ENCODE peak calls at places on chromosomes 16 and 17, in six cellular contexts. One of them, this sample, is unnamed.

GRCh38 chr17:16439303-16439791 is 24.0 kb downstream of the TRPV2 start:
- DNase-seq in NCI-H345: no peak
- DNase-seq in Kasumi-1: no peak
- DNase-seq in H9: no peak
- DNase-seq in AG20443: no peak
- DNase-seq in AML-193: no peak
- DNase-seq in this sample: no peak

GRCh38 chr16:5769513-5769912 is 671.9 kb upstream of the EEF2KMT start:
- DNase-seq in Kasumi-1: no peak
- DNase-seq in AG20443: no peak
- DNase-seq in NCI-H345: no peak
- DNase-seq in H9: no peak
- DNase-seq in AML-193: no peak
- DNase-seq in this sample: no peak

GRCh38 chr16:11082860-11083388 is 138.6 kb downstream of the CLEC16A start:
- DNase-seq in H9: no peak
- DNase-seq in NCI-H345: no peak
- DNase-seq in Kasumi-1: no peak
- DNase-seq in AG20443: no peak
- DNase-seq in AML-193: no peak
- DNase-seq in this sample: no peak

GRCh38 chr16:8751481-8752311 is 45.7 kb downstream of the TMEM186 start:
- DNase-seq in AML-193: no peak
- DNase-seq in NCI-H345: no peak
- DNase-seq in Kasumi-1: no peak
- DNase-seq in AG20443: peak
- DNase-seq in H9: no peak
- DNase-seq in this sample: no peak

GRCh38 chr16:5461574-5461973 is 364.0 kb upstream of the EEF2KMT start:
- DNase-seq in H9: no peak
- DNase-seq in NCI-H345: no peak
- DNase-seq in AG20443: no peak
- DNase-seq in Kasumi-1: no peak
- DNase-seq in AML-193: no peak
- DNase-seq in this sample: no peak

GRCh38 chr16:75250809-75251279 is 580 bp downstream of the BCAR1 start:
- DNase-seq in AML-193: no peak
- DNase-seq in NCI-H345: no peak
- DNase-seq in H9: no peak
- DNase-seq in Kasumi-1: peak
- DNase-seq in AG20443: peak
- DNase-seq in this sample: no peak

GRCh38 chr16:55392701-55393100 is 68.7 kb downstream of the IRX6 start:
- DNase-seq in H9: no peak
- DNase-seq in NCI-H345: no peak
- DNase-seq in AG20443: no peak
- DNase-seq in Kasumi-1: no peak
- DNase-seq in AML-193: no peak
- DNase-seq in this sample: no peak

GRCh38 chr16:88527186-88527936 is 42.8 kb upstream of the ZC3H18 start:
- DNase-seq in Kasumi-1: no peak
- DNase-seq in AG20443: peak
- DNase-seq in NCI-H345: no peak
- DNase-seq in H9: peak
- DNase-seq in AML-193: no peak
- DNase-seq in this sample: peak

GRCh38 chr17:7393613-7394451 is 493 bp downstream of the PLSCR3 start:
- DNase-seq in AG20443: peak
- DNase-seq in AML-193: no peak
- DNase-seq in NCI-H345: peak
- DNase-seq in Kasumi-1: no peak
- DNase-seq in H9: peak
- DNase-seq in this sample: peak

GRCh38 chr16:27232875-27233605 is 29.7 kb downstream of the KDM8 start:
- DNase-seq in AG20443: no peak
- DNase-seq in AML-193: no peak
- DNase-seq in H9: no peak
- DNase-seq in Kasumi-1: no peak
- DNase-seq in NCI-H345: no peak
- DNase-seq in this sample: no peak

GRCh38 chr16:2816751-2817495 is at the start of gene PRSS21:
- DNase-seq in Kasumi-1: peak
- DNase-seq in AG20443: no peak
- DNase-seq in AML-193: no peak
- DNase-seq in NCI-H345: no peak
- DNase-seq in H9: peak
- DNase-seq in this sample: no peak

This sample was measured in ecto neural progenitor cell.